ENCODE peak calls at places on chromosomes 3 and 15, in seven cellular contexts. A is K562, T is HCT116, H is HepG2, Y is SK-N-SH, L is GM12878, M is H1. E is an unnamed sample.

GRCh38 chr3:14410501-14411165 is 8.2 kb downstream of the SLC6A6 start:
- DNase-seq in Y (no peak), H (peak; percentile 18), M (no peak), T (no peak), L (no peak), A (peak; percentile 87), E (no peak)

GRCh38 chr3:191085091-191085490 is 114.0 kb upstream of the OSTN start:
- DNase-seq in H (no peak), T (no peak), L (no peak), A (no peak), M (no peak), Y (no peak), E (no peak)

GRCh38 chr3:186466391-186466974 is 77.7 kb downstream of the CRYGS start:
- DNase-seq in M (no peak), T (no peak), Y (no peak), L (no peak), H (no peak), A (no peak), E (no peak)

GRCh38 chr3:186277268-186277909 is 84.6 kb downstream of the DGKG start:
- DNase-seq in L (no peak), A (peak; percentile 39), T (peak; percentile 40), Y (no peak), H (peak; percentile 20), M (no peak), E (peak; percentile 46)

GRCh38 chr3:69181592-69182211 is 59.3 kb upstream of the LMOD3 start:
- DNase-seq in L (no peak), T (no peak), H (peak; percentile 80), Y (no peak), M (no peak), A (no peak), E (peak; percentile 33)

GRCh38 chr15:34708422-34708821 is 46.4 kb downstream of the GJD2 start:
- DNase-seq in M (peak; percentile 15), T (peak; percentile 19), A (peak; percentile 63), H (peak; percentile 28), Y (peak; percentile 50), L (no peak), E (no peak)

GRCh38 chr3:72924055-72924454 is 36.2 kb downstream of the GXYLT2 start:
- DNase-seq in H (no peak), L (no peak), Y (no peak), M (no peak), T (no peak), A (no peak), E (peak; percentile 30)

GRCh38 chr15:67296684-67297083 is 42.1 kb downstream of the IQCH start:
- DNase-seq in M (no peak), H (no peak), T (no peak), L (no peak), Y (no peak), A (no peak), E (no peak)

GRCh38 chr3:123027292-123028232 is at the start of gene SEMA5B:
- DNase-seq in H (no peak), L (no peak), A (peak; percentile 56), M (no peak), Y (peak; percentile 85), T (no peak), E (peak; percentile 81)

GRCh38 chr15:63288778-63289378 is 11.5 kb downstream of the APH1B start:
- DNase-seq in A (peak; percentile 37), M (no peak), L (no peak), Y (peak; percentile 66), H (peak; percentile 52), T (peak; percentile 33), E (no peak)
- TF ChIP-seq YY1 in A (no peak), M (no peak), L (no peak), Y (no peak), H (no peak), T (no peak), E (no peak)

GRCh38 chr15:73052679-73053397 is 575 bp downstream of the NEO1 start:
- DNase-seq in A (peak; percentile 28), T (peak; percentile 23), H (peak; percentile 37), L (no peak), M (no peak), Y (peak; percentile 65), E (peak; percentile 32)
- TF ChIP-seq YY1 in A (no peak), T (no peak), H (no peak), L (peak; percentile 69), M (no peak), Y (no peak), E (no peak)

DNA sequence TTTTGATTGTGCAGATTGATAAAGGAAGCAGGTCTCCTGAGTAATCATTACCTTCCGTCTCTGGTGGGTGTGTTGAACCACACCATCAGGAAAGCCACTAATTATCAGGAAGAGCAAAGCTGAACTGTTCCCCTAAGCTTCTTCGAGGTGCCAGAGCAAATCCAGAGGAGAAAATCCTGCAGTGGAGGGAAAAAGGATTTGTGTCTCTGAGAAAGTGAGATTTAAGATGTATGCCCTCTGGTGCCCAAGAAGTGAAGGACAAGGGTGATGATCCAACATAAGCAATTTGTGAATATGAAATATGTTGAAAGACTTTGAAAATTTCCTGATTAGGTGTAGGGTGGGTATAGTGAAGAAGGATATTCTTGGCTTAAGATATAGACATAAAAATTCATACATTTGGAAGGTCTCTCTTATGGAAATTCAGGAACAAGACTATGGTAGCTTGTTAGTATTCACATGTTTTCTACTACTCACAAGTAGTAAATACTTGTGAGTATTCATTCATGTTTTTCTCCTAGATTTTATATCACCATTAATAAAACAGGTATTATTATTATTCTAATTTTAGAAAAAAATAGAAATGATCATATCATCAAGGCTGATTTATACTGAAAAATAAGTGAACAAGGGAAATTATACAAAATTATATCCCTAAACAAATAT is 34.8 kb downstream of the COMMD2 start:
- DNase-seq in A (peak; percentile 45), L (no peak), M (no peak), Y (peak; percentile 61), T (peak; percentile 65), H (peak; percentile 51), E (peak; percentile 62)
- TF ChIP-seq YY1 in A (no peak), L (no peak), M (no peak), Y (no peak), T (no peak), H (no peak), E (no peak)

GRCh38 chr15:74844319-74845207 is 1.6 kb upstream of the ULK3 start:
- DNase-seq in Y (peak; percentile 24), M (no peak), T (no peak), A (no peak), H (no peak), L (no peak), E (no peak)
- TF ChIP-seq YY1 in Y (no peak), M (no peak), T (no peak), A (no peak), H (no peak), L (no peak), E (no peak)

GRCh38 chr3:24128195-24129005 is 183.3 kb downstream of the NR1D2 start:
- DNase-seq in A (no peak), Y (no peak), T (peak; percentile 8), H (no peak), L (no peak), M (no peak), E (no peak)
- TF ChIP-seq YY1 in A (no peak), Y (no peak), T (no peak), H (no peak), L (no peak), M (no peak), E (no peak)

GRCh38 chr3:16094644-16095272 is 79.7 kb upstream of the GALNT15 start:
- DNase-seq in M (no peak), Y (no peak), A (no peak), H (no peak), T (no peak), L (no peak), E (no peak)
- TF ChIP-seq YY1 in M (no peak), Y (no peak), A (no peak), H (no peak), T (no peak), L (no peak), E (no peak)

DNA sequence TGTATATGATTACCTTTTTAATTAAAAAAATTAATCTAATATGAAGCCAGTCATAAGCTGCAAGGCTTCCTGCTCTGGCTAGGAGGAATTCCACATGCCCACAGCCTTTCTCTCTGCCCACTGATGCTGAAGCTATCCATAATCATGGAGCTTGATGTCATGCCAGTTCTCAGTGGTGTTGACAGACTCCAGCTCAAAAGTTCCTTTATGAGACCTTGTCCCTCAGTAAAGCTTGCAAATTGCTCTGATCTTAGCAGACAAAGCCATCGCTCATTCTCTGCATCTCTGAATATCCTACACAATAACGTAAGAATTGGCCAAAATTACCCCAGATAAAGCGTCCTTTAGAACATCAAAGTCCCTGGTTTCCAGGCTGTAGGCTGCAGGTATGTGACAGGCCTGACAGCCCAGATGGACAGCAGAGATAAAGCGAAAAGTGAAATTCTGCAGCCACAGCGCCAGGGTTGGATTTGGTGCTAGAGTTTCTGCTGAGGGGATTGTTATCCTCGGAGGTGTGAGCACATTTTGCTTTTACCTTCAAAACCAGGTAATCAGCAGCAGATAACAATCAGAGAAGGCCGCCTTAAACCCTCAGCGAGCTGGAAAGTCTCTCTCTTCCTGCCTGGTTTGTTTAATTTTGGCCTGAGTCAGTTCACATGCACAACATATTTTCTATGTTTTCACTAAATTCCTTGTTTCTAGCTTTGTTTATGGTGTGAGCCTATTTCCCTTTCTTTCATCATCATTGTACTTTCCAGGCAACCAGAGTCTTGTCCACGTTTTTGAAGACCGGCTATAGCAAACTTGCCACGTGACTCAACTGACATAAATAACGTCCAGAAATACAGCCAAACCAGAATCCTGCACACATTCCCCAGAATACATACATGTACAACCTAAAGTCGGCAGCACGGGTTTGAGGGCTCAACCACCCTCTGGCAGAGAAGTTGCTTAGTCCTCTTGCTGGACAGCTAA is 36.6 kb upstream of the ALDH1A3 start:
- DNase-seq in M (no peak), Y (no peak), A (no peak), H (no peak), L (no peak), T (no peak), E (no peak)
- TF ChIP-seq YY1 in M (no peak), Y (no peak), A (no peak), H (no peak), L (no peak), T (no peak), E (no peak)

E was measured in NT2/D1.